ENCODE peak calls at places on chromosomes 6 and 20, in four cellular contexts. A, V, N and X are unnamed samples. For H3K4me1, the result is how much of the 10 kb centered on the place peaks cover.

GRCh38 chr20:53623454-53624206 is 30.0 kb upstream of the ZNF217 start:
- DNase-seq in A (peak), V (peak), N (peak), X (peak)

GRCh38 chr6:33589366-33589722 is 9.3 kb upstream of the BAK1 start:
- DNase-seq in A (no peak), V (no peak), N (no peak), X (no peak)

GRCh38 chr6:157022022-157022740 is 245.0 kb downstream of the ARID1B start:
- DNase-seq in A (peak), V (peak), N (no peak), X (peak)

GRCh38 chr20:57061058-57061900 is 205.2 kb downstream of the BMP7 start:
- DNase-seq in A (no peak), V (peak), N (no peak), X (peak)

GRCh38 chr6:6972456-6972855 is 135.3 kb upstream of the RREB1 start:
- DNase-seq in A (peak), V (no peak), N (no peak), X (peak)

GRCh38 chr20:51837876-51838420 is 35.6 kb upstream of the SALL4 start:
- DNase-seq in A (no peak), V (no peak), N (no peak), X (no peak)

GRCh38 chr6:151004415-151005024 is 139.0 kb downstream of the MTHFD1L start:
- DNase-seq in A (peak), V (no peak), N (no peak), X (no peak)

GRCh38 chr6:168415993-168416530 is 24.9 kb upstream of the SMOC2 start:
- DNase-seq in A (no peak), V (no peak), N (no peak), X (no peak)

GRCh38 chr6:158142789-158143188 is 25.3 kb downstream of the SERAC1 start:
- DNase-seq in A (peak), V (no peak), N (no peak), X (no peak)

DNA sequence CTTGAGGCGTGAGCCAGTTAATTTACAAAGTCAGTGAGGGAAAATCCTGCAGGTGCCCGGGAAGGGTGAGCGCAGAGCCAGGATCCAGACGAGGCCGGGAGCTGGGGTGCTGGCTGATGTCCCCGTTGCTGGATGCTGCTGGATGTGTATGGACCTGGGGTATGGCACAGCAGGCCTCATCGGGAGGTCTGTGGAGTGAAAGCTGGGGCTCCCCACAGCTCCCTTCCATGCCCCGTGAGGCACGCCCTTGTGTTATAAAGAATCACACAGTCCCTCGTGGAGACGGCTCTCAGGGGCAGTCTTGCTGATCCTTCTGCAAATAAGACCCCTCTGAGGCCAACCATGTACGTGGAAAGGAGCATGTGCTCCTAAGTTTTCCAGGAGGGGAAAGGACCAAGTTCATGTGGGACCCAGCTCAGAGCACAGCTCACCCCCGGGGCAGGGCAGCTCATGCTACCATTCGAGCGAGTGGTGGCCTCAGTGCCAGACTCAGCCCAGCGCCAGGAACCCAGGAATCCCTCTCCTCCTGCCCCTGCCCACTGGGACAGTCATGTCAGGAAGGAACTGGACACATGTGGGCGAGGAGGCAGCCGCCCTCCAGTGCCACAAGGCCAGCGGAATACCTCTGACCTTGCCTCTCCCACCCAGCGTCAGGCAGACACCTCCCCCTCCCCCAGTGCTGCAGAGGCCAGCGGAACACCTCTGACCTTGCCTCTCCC is 97.5 kb downstream of the CDH4 start:
- DNase-seq in A (no peak), V (no peak), N (no peak), X (no peak)
- H2BK5ac ChIP-seq in A (no peak), V (no peak), N (no peak), X (no peak)

GRCh38 chr6:67009818-67010217 is 1302.8 kb upstream of the EYS start:
- DNase-seq in A (no peak), V (peak), N (peak), X (peak)
- H3K56ac ChIP-seq in A (no peak), V (no peak), N (no peak), X (no peak)

GRCh38 chr6:76789580-76789979 is 673.7 kb downstream of the HTR1B start:
- DNase-seq in A (no peak), V (no peak), N (no peak), X (no peak)

GRCh38 chr6:76792394-76792793 is 670.9 kb downstream of the HTR1B start:
- DNase-seq in A (peak), V (no peak), N (no peak), X (no peak)

GRCh38 chr6:76790881-76791280 is 672.4 kb downstream of the HTR1B start:
- DNase-seq in A (no peak), V (no peak), N (no peak), X (no peak)

GRCh38 chr6:76790045-76790796 is 673.1 kb downstream of the HTR1B start:
- DNase-seq in A (no peak), V (no peak), N (no peak), X (no peak)

DNA sequence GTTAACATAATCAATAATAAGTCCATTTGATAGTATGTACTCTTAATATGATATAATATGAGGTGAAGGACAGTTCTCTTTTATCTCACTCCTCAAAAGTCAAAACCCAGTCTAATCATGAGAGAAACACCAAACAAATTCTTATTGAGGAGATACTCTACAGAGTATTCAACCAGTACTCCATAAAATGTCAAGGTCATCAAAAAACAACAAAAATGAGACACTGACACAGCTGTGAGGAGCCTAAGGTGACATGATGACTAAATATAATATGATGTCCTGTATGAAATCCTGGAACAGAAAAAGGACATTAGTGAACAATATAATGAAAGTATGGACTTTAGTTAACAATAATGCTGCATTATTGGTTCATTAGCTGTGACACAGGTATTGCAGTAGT is 675.1 kb downstream of the HTR1B start:
- DNase-seq in A (no peak), V (no peak), N (no peak), X (no peak)
- H3K4me1 ChIP-seq in A (under half), V (under half), N (under half), X (under half)

GRCh38 chr20:59412251-59412650 is 111.8 kb downstream of the EDN3 start:
- DNase-seq in A (no peak), V (no peak), N (no peak), X (no peak)

GRCh38 chr20:59413326-59413865 is 113.0 kb downstream of the EDN3 start:
- DNase-seq in A (no peak), V (no peak), N (no peak), X (no peak)

GRCh38 chr20:59412896-59413295 is 112.5 kb downstream of the EDN3 start:
- DNase-seq in A (no peak), V (peak), N (no peak), X (peak)

GRCh38 chr20:59416916-59417315 is 116.5 kb downstream of the EDN3 start:
- DNase-seq in A (no peak), V (no peak), N (no peak), X (no peak)

GRCh38 chr20:59415224-59415623 is 114.8 kb downstream of the EDN3 start:
- DNase-seq in A (no peak), V (no peak), N (no peak), X (no peak)
- H2BK5ac ChIP-seq in A (no peak), V (no peak), N (no peak), X (no peak)

DNA sequence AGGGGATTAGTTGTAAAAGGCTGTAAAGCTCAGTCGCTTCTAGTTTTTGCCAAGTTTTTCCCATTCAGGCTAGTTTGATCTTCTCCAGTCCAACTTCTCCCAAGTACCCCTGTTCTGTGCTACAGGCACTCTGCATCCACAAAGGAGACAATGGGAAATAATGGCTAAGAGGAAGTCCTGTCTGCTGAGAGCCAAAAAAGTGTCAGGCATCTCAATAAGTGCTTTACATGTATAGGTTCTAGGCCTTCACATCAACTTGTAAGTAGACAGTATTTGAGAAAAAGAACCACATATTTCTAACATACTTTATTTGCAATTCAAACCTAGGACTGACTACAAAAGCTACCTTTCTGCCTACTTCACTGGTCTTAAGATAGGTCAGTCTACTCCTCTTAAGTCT is 4.9 kb downstream of the HTR1B start:
- DNase-seq in A (no peak), V (no peak), N (no peak), X (no peak)
- H3K56ac ChIP-seq in A (no peak), V (no peak), N (no peak), X (no peak)